ENCODE peak calls at places on chromosome 16, in four cellular contexts. E is GM23338, F is HCT116, N is esophagus muscularis mucosa. Y is an unnamed sample.

GRCh38 chr16:22843122-22843521 is 29.2 kb downstream of the HS3ST2 start:
- DNase-seq in E (no peak), F (no peak), N (peak), Y (no peak)

GRCh38 chr16:65548470-65548869 is 426.6 kb upstream of the CDH11 start:
- DNase-seq in E (peak), F (no peak), N (no peak), Y (no peak)

GRCh38 chr16:48912360-48912759 is 302.4 kb upstream of the N4BP1 start:
- DNase-seq in E (peak), F (no peak), N (no peak), Y (no peak)

GRCh38 chr16:66523861-66524354 is 26.0 kb downstream of the TK2 start:
- DNase-seq in E (no peak), F (no peak), N (no peak), Y (no peak)

GRCh38 chr16:78925071-78925714 is 675.3 kb downstream of the MAF start:
- DNase-seq in E (peak), F (peak), N (no peak), Y (peak)

GRCh38 chr16:28951410-28951943 is 740 bp downstream of the NFATC2IP start:
- DNase-seq in E (peak), F (no peak), N (no peak), Y (no peak)

GRCh38 chr16:65116216-65116615 is 5.6 kb downstream of the CDH11 start:
- DNase-seq in E (no peak), F (no peak), N (peak), Y (no peak)

GRCh38 chr16:81266680-81267095 is 28.2 kb downstream of the BCO1 start:
- DNase-seq in E (no peak), F (no peak), N (no peak), Y (no peak)

GRCh38 chr16:14510939-14511797 is 118.9 kb downstream of the PARN start:
- DNase-seq in E (no peak), F (no peak), N (no peak), Y (no peak)

GRCh38 chr16:12449795-12450194 is 353.9 kb downstream of the CPPED1 start:
- DNase-seq in E (no peak), F (no peak), N (no peak), Y (no peak)

GRCh38 chr16:27495191-27495590 is 54.5 kb downstream of the GTF3C1 start:
- DNase-seq in E (no peak), F (no peak), N (no peak), Y (no peak)

GRCh38 chr16:31698901-31699300 is 171.2 kb downstream of the AHSP start:
- DNase-seq in E (no peak), F (no peak), N (peak), Y (no peak)

GRCh38 chr16:89320717-89321501 is 103.4 kb downstream of the ZNF778 start:
- DNase-seq in E (peak), F (no peak), N (no peak), Y (no peak)

GRCh38 chr16:78447164-78447563 is 347.7 kb downstream of the WWOX start:
- DNase-seq in E (no peak), F (no peak), N (no peak), Y (no peak)

GRCh38 chr16:80803341-80804060 is 897 bp downstream of the CDYL2 start:
- DNase-seq in E (peak), F (no peak), N (no peak), Y (peak)

GRCh38 chr16:54007504-54007903 is 279.1 kb downstream of the IRX3 start:
- DNase-seq in E (no peak), F (no peak), N (no peak), Y (no peak)

GRCh38 chr16:54009464-54010176 is 277.0 kb downstream of the IRX3 start:
- DNase-seq in E (no peak), F (no peak), N (no peak), Y (no peak)

DNA sequence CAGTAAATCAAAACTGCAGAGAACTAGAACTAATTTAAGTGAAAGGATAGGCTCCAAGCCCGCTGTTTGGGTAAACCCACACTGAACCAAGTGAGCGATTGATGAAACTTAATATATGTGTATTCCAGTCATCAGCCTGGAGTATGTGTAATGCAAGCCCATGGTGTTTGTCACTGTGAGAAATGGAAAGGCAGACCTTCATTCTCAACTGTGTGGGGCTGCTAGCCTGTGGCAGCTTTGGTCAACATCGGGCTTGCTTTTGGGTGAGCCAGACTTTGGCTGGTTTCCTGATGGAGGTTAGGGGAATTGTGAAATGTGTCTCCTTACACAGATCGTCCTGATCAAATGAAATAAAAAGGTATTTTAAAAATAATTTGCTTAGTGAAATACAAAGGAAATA is 279.9 kb downstream of the IRX3 start:
- DNase-seq in E (no peak), F (no peak), N (no peak), Y (no peak)
- TF ChIP-seq POLR2AphosphoS5 in E (no peak), F (no peak), N (no peak), Y (no peak)

DNA sequence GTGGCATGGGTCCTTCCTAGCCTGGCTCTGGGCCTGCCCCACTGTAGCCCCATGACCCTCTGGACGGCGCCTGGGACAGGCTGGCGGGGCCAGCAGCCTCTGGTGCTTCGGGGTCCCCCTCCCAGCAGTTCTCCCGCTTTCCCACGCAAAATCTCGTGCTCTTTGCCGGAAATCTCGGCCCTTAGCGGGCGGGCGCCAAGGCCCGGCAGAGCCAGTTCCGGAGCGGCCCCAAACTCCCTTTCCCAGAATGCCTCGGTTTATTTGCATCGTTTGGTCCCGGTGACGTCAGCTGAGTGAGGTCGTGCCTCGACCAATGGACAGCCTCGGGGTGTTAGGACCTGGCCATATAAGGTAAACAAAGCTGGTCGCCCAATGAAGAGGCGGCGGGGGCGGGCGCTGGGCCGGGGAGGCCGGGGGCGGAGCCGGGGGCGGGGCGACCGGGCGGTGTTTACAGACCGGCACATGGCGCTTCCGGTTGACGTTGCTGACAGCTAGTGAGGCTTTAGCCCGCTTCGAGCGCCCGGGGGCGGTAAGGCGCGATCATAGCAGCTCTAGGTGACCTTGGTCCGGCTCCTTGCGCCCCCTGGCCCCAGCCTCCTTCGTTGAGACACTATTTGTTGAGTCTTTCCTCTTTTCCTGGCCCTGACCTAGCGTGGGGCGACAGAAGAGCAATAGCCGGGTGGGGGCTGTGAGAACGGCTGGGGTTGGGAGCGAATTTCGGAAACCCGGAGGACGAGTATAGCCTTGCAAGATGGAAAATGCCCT is 1.5 kb upstream of the UBALD1 start:
- DNase-seq in E (peak), F (peak), N (peak), Y (peak)
- TF ChIP-seq POLR2AphosphoS5 in E (peak), F (peak), N (peak), Y (peak)

GRCh38 chr16:84897911-84898377 is 78.2 kb downstream of the CRISPLD2 start:
- DNase-seq in E (no peak), F (no peak), N (no peak), Y (no peak)
- TF ChIP-seq POLR2AphosphoS5 in E (no peak), F (no peak), N (no peak), Y (no peak)

GRCh38 chr16:77396461-77396860 is 38.4 kb downstream of the ADAMTS18 start:
- DNase-seq in E (no peak), F (no peak), N (no peak), Y (no peak)

GRCh38 chr16:77398495-77398894 is 36.3 kb downstream of the ADAMTS18 start:
- DNase-seq in E (no peak), F (no peak), N (peak), Y (no peak)

GRCh38 chr16:77402118-77402517 is 32.7 kb downstream of the ADAMTS18 start:
- DNase-seq in E (no peak), F (no peak), N (peak), Y (no peak)

GRCh38 chr16:77399066-77399465 is 35.8 kb downstream of the ADAMTS18 start:
- DNase-seq in E (no peak), F (no peak), N (peak), Y (no peak)

DNA sequence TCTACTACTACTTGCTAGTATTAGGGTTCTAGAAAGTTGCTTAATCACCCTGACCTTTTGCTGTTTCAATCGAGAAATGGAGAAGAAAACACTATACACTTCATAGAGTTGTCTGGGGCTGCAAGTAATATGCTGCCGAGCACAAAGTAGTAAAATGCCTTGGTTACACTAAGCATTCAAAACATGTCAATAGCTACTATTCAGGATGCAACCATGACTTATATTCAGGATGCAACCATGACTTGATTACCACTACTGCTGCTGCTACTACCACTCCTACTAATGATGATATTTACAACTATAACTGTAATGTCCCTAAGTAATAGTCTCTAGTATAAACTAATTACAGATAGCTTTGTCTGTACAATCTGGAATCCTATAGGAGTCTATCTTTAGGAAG is 35.3 kb downstream of the ADAMTS18 start:
- DNase-seq in E (no peak), F (no peak), N (no peak), Y (no peak)
- TF ChIP-seq POLR2AphosphoS5 in E (no peak), F (no peak), N (no peak), Y (no peak)

GRCh38 chr16:25874196-25874595 is 182.4 kb downstream of the HS3ST4 start:
- DNase-seq in E (no peak), F (no peak), N (no peak), Y (no peak)

GRCh38 chr16:25872369-25873070 is 180.8 kb downstream of the HS3ST4 start:
- DNase-seq in E (no peak), F (no peak), N (peak), Y (no peak)

GRCh38 chr16:25877103-25877502 is 185.3 kb downstream of the HS3ST4 start:
- DNase-seq in E (no peak), F (no peak), N (no peak), Y (no peak)

GRCh38 chr16:25875956-25876608 is 184.3 kb downstream of the HS3ST4 start:
- DNase-seq in E (no peak), F (no peak), N (no peak), Y (no peak)
- TF ChIP-seq POLR2AphosphoS5 in E (no peak), F (no peak), N (no peak), Y (no peak)

GRCh38 chr16:29951966-29952365 is 9.9 kb upstream of the TMEM219 start:
- DNase-seq in E (peak), F (no peak), N (no peak), Y (no peak)
- TF ChIP-seq POLR2AphosphoS5 in E (no peak), F (no peak), N (no peak), Y (no peak)

GRCh38 chr16:73319747-73320146 is 271.8 kb upstream of the ZFHX3 start:
- DNase-seq in E (peak), F (no peak), N (no peak), Y (no peak)
- TF ChIP-seq POLR2AphosphoS5 in E (no peak), F (no peak), N (no peak), Y (no peak)

GRCh38 chr16:87461466-87461975 is 31.3 kb downstream of the ZCCHC14 start:
- DNase-seq in E (peak), F (peak), N (peak), Y (peak)
- TF ChIP-seq POLR2AphosphoS5 in E (no peak), F (no peak), N (no peak), Y (no peak)

GRCh38 chr16:56356276-56357241 is 68.8 kb downstream of the AMFR start:
- DNase-seq in E (peak), F (peak), N (no peak), Y (peak)
- TF ChIP-seq POLR2AphosphoS5 in E (no peak), F (no peak), N (peak), Y (no peak)

GRCh38 chr16:76650579-76650978 is 373.4 kb downstream of the CNTNAP4 start:
- DNase-seq in E (no peak), F (no peak), N (no peak), Y (no peak)

GRCh38 chr16:76656951-76657498 is 379.8 kb downstream of the CNTNAP4 start:
- DNase-seq in E (no peak), F (no peak), N (no peak), Y (no peak)

GRCh38 chr16:76654421-76654820 is 377.2 kb downstream of the CNTNAP4 start:
- DNase-seq in E (no peak), F (no peak), N (no peak), Y (no peak)

GRCh38 chr16:76653390-76654026 is 376.3 kb downstream of the CNTNAP4 start:
- DNase-seq in E (peak), F (no peak), N (no peak), Y (no peak)
- TF ChIP-seq POLR2AphosphoS5 in E (no peak), F (no peak), N (no peak), Y (no peak)

Y was measured in H1.